ENCODE peak calls at places on chromosome 2, in ten cellular contexts. K is Peyer's patch; X is body of pancreas; P is upper lobe of left lung; N is GM23338; F is tibial nerve; S is IMR-90; H is CD8-positive, alpha-beta T cell; Z is fibroblast of lung; Y is OCI-LY7. U is an unnamed sample. For H3K4me1, the result is how much of the 10 kb centered on the place peaks cover.

GRCh38 chr2:198314559-198315153 is 510.3 kb downstream of the PLCL1 start:
- DNase-seq in H (peak), Y (peak), K (no peak), F (peak), S (peak), P (no peak), N (peak), X (no peak), Z (peak), U (no peak)

GRCh38 chr2:195542067-195542466 is 115.0 kb upstream of the SLC39A10 start:
- DNase-seq in X (no peak), P (no peak), F (no peak), N (no peak), S (no peak), K (no peak), Z (no peak), Y (no peak), H (no peak), U (no peak)

GRCh38 chr2:219918929-219919328 is 291.5 kb downstream of the SLC4A3 start:
- DNase-seq in Y (no peak), S (no peak), P (no peak), H (no peak), N (no peak), F (no peak), Z (no peak), K (no peak), X (no peak), U (no peak)

GRCh38 chr2:63827749-63828148 is 13.9 kb upstream of the UGP2 start:
- DNase-seq in H (no peak), K (no peak), Z (peak), N (no peak), F (no peak), X (no peak), S (peak), P (no peak), Y (no peak), U (no peak)

GRCh38 chr2:44087037-44087713 is 81.5 kb upstream of the PPM1B start:
- DNase-seq in Y (peak), Z (peak), F (peak), P (peak), N (peak), X (peak), S (peak), H (peak), K (peak), U (no peak)

GRCh38 chr2:2621855-2622254 is 290.8 kb upstream of the MYT1L start:
- DNase-seq in Y (no peak), X (no peak), S (no peak), K (no peak), N (no peak), Z (no peak), P (no peak), F (no peak), H (no peak), U (no peak)

GRCh38 chr2:50770299-50770698 is 261.6 kb downstream of the NRXN1 start:
- DNase-seq in S (no peak), F (no peak), Y (no peak), K (no peak), P (no peak), Z (no peak), X (no peak), H (no peak), N (no peak), U (no peak)

GRCh38 chr2:3137651-3138300 is 239.8 kb downstream of the EIPR1 start:
- DNase-seq in Z (no peak), N (no peak), P (no peak), F (no peak), H (no peak), Y (no peak), S (no peak), X (no peak), K (no peak), U (no peak)

GRCh38 chr2:240629419-240629967 is 4.2 kb downstream of the GPR35 start:
- DNase-seq in F (no peak), K (no peak), P (peak), Y (no peak), S (no peak), H (no peak), Z (no peak), X (no peak), N (no peak), U (no peak)

GRCh38 chr2:170771049-170771937 is 1.1 kb downstream of the ERICH2 start:
- DNase-seq in P (peak), Z (peak), Y (no peak), K (no peak), F (peak), X (no peak), H (peak), N (peak), S (peak), U (no peak)

DNA sequence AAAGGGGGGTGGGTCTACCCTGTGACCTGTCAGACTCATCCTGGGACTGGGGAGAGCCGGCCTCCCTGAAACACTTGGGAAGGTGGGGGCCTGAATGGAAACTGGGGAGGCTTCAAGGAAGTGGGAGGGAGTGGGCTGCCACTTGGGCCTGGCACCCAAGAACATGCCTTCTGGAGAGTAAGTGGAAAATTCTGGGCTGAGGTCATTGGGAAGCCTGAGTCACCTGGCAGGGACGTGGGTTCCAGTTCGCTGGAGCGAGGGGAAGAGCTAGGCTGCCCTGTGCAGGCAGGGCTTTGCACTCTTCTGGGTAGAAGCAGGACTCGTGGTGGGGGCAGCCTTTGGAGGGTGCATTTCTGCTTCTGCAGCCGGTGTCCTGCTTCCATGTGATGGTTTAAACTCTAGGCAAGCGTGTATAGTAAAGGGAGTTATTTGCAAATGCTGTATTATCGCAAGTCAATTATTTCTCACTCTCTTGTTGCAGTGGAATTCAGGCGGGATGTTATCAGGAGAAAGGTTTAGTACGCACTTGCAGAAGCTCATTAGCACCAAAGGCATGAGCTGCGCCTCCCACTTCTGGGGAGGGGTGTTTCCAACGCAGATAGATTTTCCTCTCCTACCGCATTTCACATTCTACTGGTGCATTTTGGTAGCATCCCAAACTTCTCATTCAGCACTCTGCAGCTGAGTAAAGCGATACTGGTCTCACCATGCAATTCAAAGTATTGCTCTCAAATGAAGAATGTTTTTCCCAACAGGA is 3.8 kb downstream of the LRRFIP1 start:
- DNase-seq in H (no peak), Z (no peak), N (no peak), K (no peak), P (no peak), Y (peak), X (no peak), S (no peak), F (no peak), U (no peak)
- H3K27ac ChIP-seq in H (no peak), Z (no peak), N (peak), K (no peak), P (no peak), Y (no peak), X (no peak), S (no peak), F (no peak), U (no peak)

GRCh38 chr2:201072201-201072530 is 365 bp downstream of the NDUFB3 start:
- DNase-seq in F (no peak), S (no peak), H (no peak), Y (no peak), N (no peak), Z (no peak), X (no peak), P (no peak), K (no peak), U (no peak)

GRCh38 chr2:201073071-201073470 is 1.3 kb downstream of the NDUFB3 start:
- DNase-seq in P (no peak), Y (no peak), K (no peak), Z (no peak), S (no peak), N (no peak), F (no peak), X (no peak), H (no peak), U (no peak)

GRCh38 chr2:201074996-201075395 is 3.2 kb downstream of the NDUFB3 start:
- DNase-seq in K (no peak), F (no peak), X (no peak), Z (no peak), S (no peak), H (no peak), P (no peak), N (no peak), Y (no peak), U (no peak)

GRCh38 chr2:201070966-201071304 is 536 bp downstream of the HYCC2 start:
- DNase-seq in Y (peak), S (no peak), X (no peak), H (no peak), F (no peak), N (no peak), Z (no peak), P (no peak), K (no peak), U (no peak)

GRCh38 chr2:201071305-201072200 is at the start of the genes HYCC2 and NDUFB3:
- DNase-seq in K (peak), F (peak), Y (peak), N (peak), H (peak), Z (peak), X (peak), P (peak), S (peak), U (peak)
- H3K4me1 ChIP-seq in K (under half), F (under half), Y (under half), N (under half), H (under half), Z (under half), X (under half), P (under half), S (under half), U (under half)

GRCh38 chr2:73985318-73986084 is 791 bp downstream of the TET3 start:
- DNase-seq in X (peak), Y (peak), Z (no peak), P (peak), K (peak), S (no peak), H (peak), N (peak), F (peak), U (no peak)
- H3K27ac ChIP-seq in X (peak), Y (peak), Z (peak), P (peak), K (peak), S (peak), H (peak), N (peak), F (peak), U (peak)

GRCh38 chr2:37583867-37584266 is 87.6 kb downstream of the CDC42EP3 start:
- DNase-seq in K (no peak), X (no peak), N (no peak), F (no peak), Y (no peak), H (no peak), S (peak), P (no peak), Z (peak), U (no peak)
- H3K4me1 ChIP-seq in K (under half), X (half or more), N (under half), F (under half), Y (under half), H (under half), S (under half), P (under half), Z (under half), U (half or more)

DNA sequence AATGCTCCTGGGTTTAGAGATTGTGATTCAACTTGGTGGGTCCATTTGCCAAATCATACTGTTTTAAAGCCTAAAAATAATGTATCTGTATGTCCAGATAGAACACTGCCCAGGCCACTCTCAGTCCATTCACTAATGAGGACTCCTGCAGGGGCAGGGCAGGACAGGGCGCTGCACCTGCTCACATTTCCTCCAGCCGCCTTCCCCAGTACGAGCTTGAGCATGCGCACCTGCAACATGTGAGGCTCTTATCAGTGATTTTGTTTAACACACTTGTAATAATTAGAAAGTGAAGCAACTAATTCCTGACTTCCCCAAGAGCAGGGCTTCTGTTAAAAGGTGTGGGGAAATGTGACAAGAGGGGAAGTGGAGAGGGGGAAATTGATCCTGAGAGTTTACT is 89.7 kb downstream of the AFF3 start:
- DNase-seq in Z (no peak), S (no peak), F (no peak), N (no peak), Y (no peak), H (no peak), K (no peak), X (peak), P (no peak), U (no peak)
- H3K27ac ChIP-seq in Z (no peak), S (no peak), F (no peak), N (no peak), Y (no peak), H (no peak), K (no peak), X (no peak), P (no peak), U (no peak)

DNA sequence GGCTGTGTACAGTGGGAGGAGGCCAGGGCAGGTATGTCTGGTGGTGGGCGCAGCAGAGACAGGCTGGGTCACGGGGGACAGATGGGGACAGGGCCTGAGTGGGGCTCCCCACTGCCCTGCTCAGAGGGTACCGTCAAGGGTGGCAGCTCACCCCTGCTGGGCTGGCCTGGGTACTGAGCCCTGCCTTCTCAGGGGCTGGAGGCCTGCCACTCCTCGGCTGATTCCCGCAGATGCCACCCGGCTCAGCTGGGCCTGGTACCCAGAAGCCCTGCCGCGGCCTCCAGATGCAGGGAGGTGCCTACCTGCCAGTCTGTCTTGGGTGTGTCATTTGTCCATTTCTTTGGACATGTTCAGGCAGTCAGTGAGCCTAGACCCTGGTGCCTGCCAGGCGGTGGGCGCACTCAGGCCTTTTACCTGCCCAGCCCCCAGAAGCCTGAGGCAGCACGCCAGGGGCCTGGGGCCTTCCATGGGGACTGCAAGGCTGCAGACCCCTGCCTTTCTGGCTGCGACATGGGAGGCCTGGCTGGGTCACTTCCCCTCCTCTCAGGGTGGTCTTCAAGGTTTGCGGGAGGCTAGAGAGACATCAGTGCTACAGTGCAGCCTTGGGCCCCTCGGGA is 3.3 kb downstream of the SNORC start:
- DNase-seq in Y (no peak), S (no peak), X (no peak), F (no peak), H (no peak), N (no peak), K (peak), Z (no peak), P (peak), U (no peak)
- H3K4me1 ChIP-seq in Y (under half), S (under half), X (under half), F (under half), H (under half), N (under half), K (under half), Z (under half), P (under half), U (under half)

GRCh38 chr2:178530128-178530527 is 49.9 kb downstream of the PLEKHA3 start:
- DNase-seq in F (no peak), K (no peak), X (no peak), S (no peak), H (no peak), Y (no peak), N (no peak), P (no peak), Z (no peak), U (no peak)
- H3K27ac ChIP-seq in F (no peak), K (no peak), X (no peak), S (no peak), H (no peak), Y (no peak), N (no peak), P (peak), Z (no peak), U (no peak)

DNA sequence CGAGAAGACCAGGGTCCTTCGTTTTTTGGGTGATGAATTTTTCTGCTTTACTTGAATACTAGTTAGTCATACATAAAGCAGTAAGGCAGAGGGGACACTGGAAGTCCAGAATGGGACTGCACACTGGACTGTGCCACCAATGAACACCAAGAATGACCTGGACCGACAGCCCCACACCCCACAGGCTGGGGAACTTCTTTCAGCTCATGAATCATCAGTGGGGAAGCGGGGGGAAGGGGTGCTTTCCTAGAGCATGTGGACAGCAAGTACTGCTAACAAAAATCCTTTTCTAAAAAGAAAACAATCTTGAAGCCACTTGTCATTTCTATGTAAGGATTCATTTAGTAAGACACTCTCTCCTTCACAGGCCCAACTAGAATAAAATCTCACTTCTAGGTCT is 86.0 kb downstream of the DTNB start:
- DNase-seq in S (peak), H (no peak), F (no peak), K (no peak), P (no peak), N (no peak), X (no peak), Y (no peak), Z (peak), U (no peak)
- H3K4me1 ChIP-seq in S (under half), H (under half), F (under half), K (under half), P (under half), N (under half), X (under half), Y (under half), Z (under half), U (under half)

GRCh38 chr2:237207641-237208040 is 122.0 kb downstream of the COPS8 start:
- DNase-seq in P (no peak), Z (peak), X (peak), Y (no peak), K (no peak), N (no peak), S (peak), F (peak), H (no peak), U (no peak)
- H3K27ac ChIP-seq in P (no peak), Z (peak), X (no peak), Y (no peak), K (peak), N (no peak), S (peak), F (no peak), H (no peak), U (peak)

U was measured in vagina.